ENCODE peak calls at places on chromosome 13, in six cellular contexts. Y is body of pancreas; F is heart right ventricle; K is ovary; I is CD8-positive, alpha-beta memory T cell; C is lung. L is an unnamed sample.
A peak's percentile ranks its signal among the peaks of the same experiment; 100 is the strongest.

GRCh38 chr13:73339086-73339485 is 280.3 kb downstream of the KLF5 start:
- DNase-seq in Y (no peak), F (no peak), K (no peak), I (no peak), C (no peak), L (no peak)

GRCh38 chr13:108463365-108463764 is 166.0 kb upstream of the MYO16 start:
- DNase-seq in Y (no peak), F (no peak), K (no peak), I (no peak), C (no peak), L (no peak)

GRCh38 chr13:39684531-39685137 is 29.2 kb downstream of the COG6 start:
- DNase-seq in Y (no peak), F (no peak), K (no peak), I (peak; percentile 17), C (no peak), L (no peak)

GRCh38 chr13:83449666-83450395 is 432.4 kb downstream of the SLITRK1 start:
- DNase-seq in Y (no peak), F (no peak), K (no peak), I (no peak), C (no peak), L (no peak)

GRCh38 chr13:31051999-31052398 is 109.7 kb downstream of the HSPH1 start:
- DNase-seq in Y (no peak), F (no peak), K (no peak), I (no peak), C (no peak), L (no peak)

GRCh38 chr13:114142640-114143490 is 10.4 kb upstream of the RASA3 start:
- DNase-seq in Y (peak; percentile 81), F (no peak), K (no peak), I (peak; percentile 91), C (no peak), L (no peak)

GRCh38 chr13:69124996-69125395 is 982.6 kb upstream of the ATXN8OS start:
- DNase-seq in Y (no peak), F (no peak), K (no peak), I (no peak), C (no peak), L (no peak)

GRCh38 chr13:77185721-77186120 is 141.2 kb downstream of the MYCBP2 start:
- DNase-seq in Y (no peak), F (no peak), K (no peak), I (no peak), C (no peak), L (no peak)

GRCh38 chr13:87872813-87873212 is 201.6 kb downstream of the SLITRK5 start:
- DNase-seq in Y (no peak), F (no peak), K (no peak), I (no peak), C (no peak), L (no peak)

GRCh38 chr13:36421447-36421846 is 10.8 kb upstream of the CCNA1 start:
- DNase-seq in Y (no peak), F (no peak), K (no peak), I (no peak), C (no peak), L (no peak)

DNA sequence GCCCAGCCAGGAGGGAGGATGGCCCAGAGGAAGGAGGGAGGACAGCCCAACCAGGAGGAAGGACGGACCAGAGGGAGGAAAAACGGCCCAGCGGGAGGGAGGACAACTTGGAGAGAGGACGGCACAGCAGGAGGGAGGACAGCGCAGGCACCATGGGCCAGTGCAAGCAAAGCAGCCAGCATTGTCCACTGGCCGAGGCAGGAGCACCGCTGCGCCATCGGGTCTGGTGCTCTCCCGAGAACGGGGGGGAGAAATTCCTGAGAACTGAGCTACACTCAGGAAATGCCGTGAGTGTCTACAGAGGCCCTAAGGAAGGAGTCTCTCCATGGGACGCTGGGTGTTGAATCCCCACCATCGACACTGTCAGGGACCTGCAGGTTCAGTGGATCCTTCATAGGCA is 38.5 kb upstream of the SOX1 start:
- DNase-seq in Y (no peak), F (no peak), K (no peak), I (no peak), C (no peak), L (no peak)
- H3K9me3 ChIP-seq in Y (no peaks in the 10 kb centered on the region), F (no peaks in the 10 kb centered on the region), K (no peaks in the 10 kb centered on the region), I (no peaks in the 10 kb centered on the region), C (no peaks in the 10 kb centered on the region), L (no peaks in the 10 kb centered on the region)

GRCh38 chr13:51271008-51271407 is 48.8 kb downstream of the FAM124A start:
- DNase-seq in Y (no peak), F (no peak), K (no peak), I (no peak), C (no peak), L (no peak)
- H3K27ac ChIP-seq in Y (no peak overlapping the region), F (no peak overlapping the region), K (no peak overlapping the region), I (no peak overlapping the region), C (no peak overlapping the region), L (no peak overlapping the region)

GRCh38 chr13:109465151-109465550 is 321.2 kb downstream of the IRS2 start:
- DNase-seq in Y (no peak), F (no peak), K (no peak), I (no peak), C (no peak), L (no peak)
- H3K9me3 ChIP-seq in Y (no peaks in the 10 kb centered on the region), F (peaks cover 33% of the 10 kb centered on the region), K (no peaks in the 10 kb centered on the region), I (no peaks in the 10 kb centered on the region), C (no peaks in the 10 kb centered on the region), L (no peaks in the 10 kb centered on the region)

GRCh38 chr13:33119022-33119735 is 103.0 kb downstream of the KL start:
- DNase-seq in Y (no peak), F (no peak), K (no peak), I (no peak), C (no peak), L (no peak)
- H3K27ac ChIP-seq in Y (no peak overlapping the region), F (no peak overlapping the region), K (no peak overlapping the region), I (no peak overlapping the region), C (peak overlapping the region; percentile 64), L (no peak overlapping the region)

DNA sequence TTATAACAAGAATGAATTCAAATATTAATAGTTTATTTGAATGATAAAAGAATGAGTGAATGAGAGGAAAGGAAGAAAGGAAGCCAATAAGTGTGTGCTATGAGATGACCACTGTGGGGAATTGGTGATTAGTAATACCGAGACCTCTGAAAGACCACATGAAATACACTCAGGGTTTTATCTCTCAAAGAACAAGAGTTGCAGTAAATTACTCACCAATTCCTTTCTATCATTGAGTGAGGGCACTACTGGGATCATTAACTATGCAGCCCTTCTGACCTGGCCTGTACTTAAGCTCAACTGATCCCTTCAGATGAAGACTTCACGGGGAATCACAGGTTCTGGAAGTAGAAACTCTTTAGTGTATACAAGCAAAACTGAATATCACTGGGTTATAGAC is 1636.1 kb downstream of the SLITRK5 start:
- DNase-seq in Y (no peak), F (no peak), K (no peak), I (no peak), C (no peak), L (no peak)
- H3K9me3 ChIP-seq in Y (no peaks in the 10 kb centered on the region), F (no peaks in the 10 kb centered on the region), K (no peaks in the 10 kb centered on the region), I (no peaks in the 10 kb centered on the region), C (no peaks in the 10 kb centered on the region), L (no peaks in the 10 kb centered on the region)